ENCODE peak calls at places on chromosomes 5 and 9, in four cellular contexts. T, G, S and J are unnamed samples.

GRCh38 chr5:140548300-140548688 is 832 bp downstream of the EIF4EBP3 start:
- DNase-seq in T (no peak), G (no peak), S (no peak), J (no peak)

GRCh38 chr5:136819526-136820302 is 454.4 kb upstream of the TRPC7 start:
- DNase-seq in T (no peak), G (no peak), S (no peak), J (peak)

GRCh38 chr9:110101531-110102161 is 106.3 kb downstream of the C9orf152 start:
- DNase-seq in T (peak), G (no peak), S (no peak), J (peak)

GRCh38 chr9:68872026-68872501 is 141.8 kb downstream of the PRKACG start:
- DNase-seq in T (peak), G (no peak), S (no peak), J (no peak)

GRCh38 chr9:3768698-3769458 is 243.1 kb upstream of the RFX3 start:
- DNase-seq in T (no peak), G (no peak), S (no peak), J (peak)

GRCh38 chr5:1800470-1801060 is 642 bp upstream of the NDUFS6 start:
- DNase-seq in T (no peak), G (peak), S (no peak), J (no peak)

GRCh38 chr9:136990233-136990911 is 1.9 kb upstream of the PAXX start:
- DNase-seq in T (no peak), G (no peak), S (no peak), J (no peak)

GRCh38 chr5:374631-375335 is 53.3 kb downstream of the AHRR start:
- DNase-seq in T (no peak), G (no peak), S (no peak), J (no peak)

GRCh38 chr9:22010881-22011625 is 1.9 kb upstream of the CDKN2B start:
- DNase-seq in T (no peak), G (no peak), S (no peak), J (peak)

GRCh38 chr5:159319363-159319762 is 10.9 kb downstream of the IL12B start:
- DNase-seq in T (no peak), G (no peak), S (no peak), J (no peak)

GRCh38 chr5:57335092-57335491 is 147.5 kb downstream of the ACTBL2 start:
- DNase-seq in T (no peak), G (peak), S (no peak), J (peak)

DNA sequence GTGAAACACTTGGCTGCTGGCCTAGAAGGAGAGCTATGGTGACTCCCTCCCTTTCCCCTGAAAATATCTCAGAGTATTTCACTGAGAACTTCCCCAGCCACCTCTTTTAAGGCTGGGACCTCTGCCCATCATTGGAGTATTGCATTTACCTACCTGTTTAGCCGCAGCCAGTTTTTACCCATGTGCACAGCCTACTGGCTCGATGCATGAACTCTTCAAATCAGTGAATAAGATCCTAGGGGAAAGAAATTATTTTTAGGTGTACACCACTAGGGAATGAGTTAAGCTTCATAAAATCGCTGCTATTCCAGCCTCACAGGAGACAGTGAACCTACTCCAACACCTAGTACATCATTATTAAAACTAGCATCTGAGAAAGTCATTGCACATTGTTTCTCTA is 16.8 kb upstream of the FAM174A start:
- DNase-seq in T (no peak), G (no peak), S (no peak), J (no peak)
- TF ChIP-seq CTCF in T (no peak), G (no peak), S (no peak), J (no peak)

GRCh38 chr5:174720612-174721521 is 3.5 kb upstream of the MSX2 start:
- DNase-seq in T (no peak), G (no peak), S (no peak), J (no peak)
- H3K4me3 ChIP-seq in T (peak), G (peak), S (no peak), J (no peak)

DNA sequence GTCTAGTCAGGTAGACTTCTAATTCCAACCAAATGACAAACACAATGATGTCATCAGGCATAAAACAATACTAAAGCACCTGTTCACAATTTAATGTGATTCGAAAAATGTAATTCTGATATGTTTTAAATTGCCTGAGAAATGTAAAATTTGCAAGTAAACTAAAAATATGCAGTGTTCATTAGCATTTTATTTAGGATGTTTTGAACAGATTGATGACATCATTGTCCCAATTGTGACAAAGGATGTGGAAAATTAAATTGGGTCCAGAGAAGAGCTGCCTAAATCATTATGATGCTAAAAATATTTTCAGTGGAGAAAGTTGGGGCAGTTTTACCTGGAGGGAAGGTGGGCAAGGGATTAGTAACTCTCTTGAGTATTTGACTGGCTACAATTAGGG is 86.5 kb downstream of the CFAP90 start:
- DNase-seq in T (no peak), G (no peak), S (no peak), J (no peak)
- TF ChIP-seq CTCF in T (no peak), G (no peak), S (no peak), J (no peak)

GRCh38 chr9:95044731-95045508 is 272.6 kb downstream of the FANCC start:
- DNase-seq in T (peak), G (peak), S (no peak), J (no peak)
- H3K4me3 ChIP-seq in T (peak), G (peak), S (no peak), J (no peak)

GRCh38 chr9:1018121-1018520 is 32.0 kb upstream of the DMRT2 start:
- DNase-seq in T (no peak), G (no peak), S (no peak), J (peak)
- TF ChIP-seq CTCF in T (peak), G (peak), S (no peak), J (peak)

GRCh38 chr5:166571668-166572067 is 1719.8 kb upstream of the WWC1 start:
- DNase-seq in T (no peak), G (no peak), S (no peak), J (no peak)
- H3K4me3 ChIP-seq in T (no peak), G (no peak), S (no peak), J (no peak)

GRCh38 chr5:178434851-178435250 is 155.3 kb downstream of the COL23A1 start:
- DNase-seq in T (peak), G (no peak), S (no peak), J (no peak)
- TF ChIP-seq CTCF in T (no peak), G (no peak), S (no peak), J (no peak)

GRCh38 chr9:131228988-131229387 is 47.3 kb downstream of the FAM78A start:
- DNase-seq in T (no peak), G (no peak), S (no peak), J (no peak)
- H3K4me3 ChIP-seq in T (no peak), G (no peak), S (no peak), J (no peak)

DNA sequence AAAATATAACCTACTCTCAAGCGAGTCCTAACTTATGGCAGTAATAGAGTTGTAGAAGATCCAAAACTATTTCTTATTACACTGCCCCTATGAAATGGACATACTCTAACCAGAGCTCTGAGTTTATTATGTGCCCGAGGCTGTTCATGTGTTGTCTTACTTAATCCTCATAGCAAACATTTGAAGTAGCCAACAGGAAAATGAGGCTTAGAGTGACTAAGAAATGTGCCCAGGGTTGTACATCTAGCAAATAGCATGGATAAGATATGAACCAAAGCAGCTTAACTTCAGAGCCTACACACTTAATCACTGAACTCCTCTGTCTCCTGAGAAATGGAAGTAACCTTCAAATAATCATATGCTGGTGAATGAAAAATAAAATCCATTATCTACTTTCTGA is 1551.7 kb downstream of the MAT2B start:
- DNase-seq in T (no peak), G (no peak), S (no peak), J (no peak)
- TF ChIP-seq CTCF in T (no peak), G (no peak), S (no peak), J (no peak)